ENCODE peak calls at places on chromosomes 7 and 10, in six cellular contexts. One of them, this sample, is unnamed.

GRCh38 chr10:52631146-52631545 is 141.4 kb downstream of the MBL2 start:
- DNase-seq in stimulated activated CD4-positive, alpha-beta T cell treated with anti-CD3 and anti-CD28 coated beads, TNF-alpha, amount 100 ng/mL, for 1 hour: no peak
- DNase-seq in 8988T: no peak
- DNase-seq in activated CD4-positive, alpha-beta T cell treated with anti-CD3 and anti-CD28 coated beads, Interleukin-2, amount 10 ng/mL, durations not matched to agents 7 days and 5 days: no peak
- DNase-seq in breast epithelium: no peak
- DNase-seq in NCI-H748 treated with DMSO at 0.1 percent for 48 hours: no peak
- DNase-seq in this sample: no peak

GRCh38 chr10:124512040-124512428 is 50.4 kb downstream of the LHPP start:
- DNase-seq in stimulated activated CD4-positive, alpha-beta T cell treated with anti-CD3 and anti-CD28 coated beads, TNF-alpha, amount 100 ng/mL, for 1 hour: no peak
- DNase-seq in 8988T: no peak
- DNase-seq in activated CD4-positive, alpha-beta T cell treated with anti-CD3 and anti-CD28 coated beads, Interleukin-2, amount 10 ng/mL, durations not matched to agents 7 days and 5 days: no peak
- DNase-seq in breast epithelium: no peak
- DNase-seq in NCI-H748 treated with DMSO at 0.1 percent for 48 hours: no peak
- DNase-seq in this sample: no peak

GRCh38 chr7:154287370-154287769 is 235.2 kb downstream of the DPP6 start:
- DNase-seq in stimulated activated CD4-positive, alpha-beta T cell treated with anti-CD3 and anti-CD28 coated beads, TNF-alpha, amount 100 ng/mL, for 1 hour: no peak
- DNase-seq in 8988T: no peak
- DNase-seq in activated CD4-positive, alpha-beta T cell treated with anti-CD3 and anti-CD28 coated beads, Interleukin-2, amount 10 ng/mL, durations not matched to agents 7 days and 5 days: no peak
- DNase-seq in breast epithelium: no peak
- DNase-seq in NCI-H748 treated with DMSO at 0.1 percent for 48 hours: no peak
- DNase-seq in this sample: no peak

GRCh38 chr10:3729397-3729796 is 55.6 kb downstream of the KLF6 start:
- DNase-seq in stimulated activated CD4-positive, alpha-beta T cell treated with anti-CD3 and anti-CD28 coated beads, TNF-alpha, amount 100 ng/mL, for 1 hour: no peak
- DNase-seq in 8988T: no peak
- DNase-seq in activated CD4-positive, alpha-beta T cell treated with anti-CD3 and anti-CD28 coated beads, Interleukin-2, amount 10 ng/mL, durations not matched to agents 7 days and 5 days: no peak
- DNase-seq in breast epithelium: no peak
- DNase-seq in NCI-H748 treated with DMSO at 0.1 percent for 48 hours: no peak
- DNase-seq in this sample: no peak

GRCh38 chr7:143305423-143306070 is 10.4 kb upstream of the CLCN1 start:
- DNase-seq in stimulated activated CD4-positive, alpha-beta T cell treated with anti-CD3 and anti-CD28 coated beads, TNF-alpha, amount 100 ng/mL, for 1 hour: peak; percentile 27
- DNase-seq in 8988T: peak; percentile 38
- DNase-seq in activated CD4-positive, alpha-beta T cell treated with anti-CD3 and anti-CD28 coated beads, Interleukin-2, amount 10 ng/mL, durations not matched to agents 7 days and 5 days: peak; percentile 71
- DNase-seq in breast epithelium: peak; percentile 63
- DNase-seq in NCI-H748 treated with DMSO at 0.1 percent for 48 hours: no peak
- DNase-seq in this sample: peak; percentile 78

GRCh38 chr7:102468416-102469350 is 3.9 kb downstream of the LRWD1 start:
- DNase-seq in stimulated activated CD4-positive, alpha-beta T cell treated with anti-CD3 and anti-CD28 coated beads, TNF-alpha, amount 100 ng/mL, for 1 hour: no peak
- DNase-seq in 8988T: no peak
- DNase-seq in activated CD4-positive, alpha-beta T cell treated with anti-CD3 and anti-CD28 coated beads, Interleukin-2, amount 10 ng/mL, durations not matched to agents 7 days and 5 days: no peak
- DNase-seq in breast epithelium: no peak
- DNase-seq in NCI-H748 treated with DMSO at 0.1 percent for 48 hours: no peak
- DNase-seq in this sample: no peak

GRCh38 chr7:143980746-143981510 is 19.2 kb upstream of the OR6B1 start:
- DNase-seq in stimulated activated CD4-positive, alpha-beta T cell treated with anti-CD3 and anti-CD28 coated beads, TNF-alpha, amount 100 ng/mL, for 1 hour: no peak
- DNase-seq in 8988T: no peak
- DNase-seq in activated CD4-positive, alpha-beta T cell treated with anti-CD3 and anti-CD28 coated beads, Interleukin-2, amount 10 ng/mL, durations not matched to agents 7 days and 5 days: no peak
- DNase-seq in breast epithelium: no peak
- DNase-seq in NCI-H748 treated with DMSO at 0.1 percent for 48 hours: no peak
- DNase-seq in this sample: no peak

GRCh38 chr10:133132711-133133291 is 27.2 kb upstream of the KNDC1 start:
- DNase-seq in stimulated activated CD4-positive, alpha-beta T cell treated with anti-CD3 and anti-CD28 coated beads, TNF-alpha, amount 100 ng/mL, for 1 hour: no peak
- DNase-seq in 8988T: no peak
- DNase-seq in activated CD4-positive, alpha-beta T cell treated with anti-CD3 and anti-CD28 coated beads, Interleukin-2, amount 10 ng/mL, durations not matched to agents 7 days and 5 days: no peak
- DNase-seq in breast epithelium: no peak
- DNase-seq in NCI-H748 treated with DMSO at 0.1 percent for 48 hours: no peak
- DNase-seq in this sample: no peak

GRCh38 chr10:13404791-13405190 is 56.7 kb upstream of the SEPHS1 start:
- DNase-seq in stimulated activated CD4-positive, alpha-beta T cell treated with anti-CD3 and anti-CD28 coated beads, TNF-alpha, amount 100 ng/mL, for 1 hour: no peak
- DNase-seq in 8988T: no peak
- DNase-seq in activated CD4-positive, alpha-beta T cell treated with anti-CD3 and anti-CD28 coated beads, Interleukin-2, amount 10 ng/mL, durations not matched to agents 7 days and 5 days: no peak
- DNase-seq in breast epithelium: no peak
- DNase-seq in NCI-H748 treated with DMSO at 0.1 percent for 48 hours: peak; percentile 5
- DNase-seq in this sample: no peak

GRCh38 chr10:117537904-117538524 is 4.5 kb upstream of the EMX2 start:
- DNase-seq in stimulated activated CD4-positive, alpha-beta T cell treated with anti-CD3 and anti-CD28 coated beads, TNF-alpha, amount 100 ng/mL, for 1 hour: no peak
- DNase-seq in 8988T: no peak
- DNase-seq in activated CD4-positive, alpha-beta T cell treated with anti-CD3 and anti-CD28 coated beads, Interleukin-2, amount 10 ng/mL, durations not matched to agents 7 days and 5 days: no peak
- DNase-seq in breast epithelium: no peak
- DNase-seq in NCI-H748 treated with DMSO at 0.1 percent for 48 hours: no peak
- DNase-seq in this sample: no peak

GRCh38 chr10:132811891-132812481 is 26.0 kb upstream of the NKX6-2 start:
- DNase-seq in stimulated activated CD4-positive, alpha-beta T cell treated with anti-CD3 and anti-CD28 coated beads, TNF-alpha, amount 100 ng/mL, for 1 hour: no peak
- DNase-seq in 8988T: no peak
- DNase-seq in activated CD4-positive, alpha-beta T cell treated with anti-CD3 and anti-CD28 coated beads, Interleukin-2, amount 10 ng/mL, durations not matched to agents 7 days and 5 days: no peak
- DNase-seq in breast epithelium: no peak
- DNase-seq in NCI-H748 treated with DMSO at 0.1 percent for 48 hours: no peak
- DNase-seq in this sample: no peak

GRCh38 chr7:55574062-55574717 is 1.9 kb upstream of the VOPP1 start:
- DNase-seq in stimulated activated CD4-positive, alpha-beta T cell treated with anti-CD3 and anti-CD28 coated beads, TNF-alpha, amount 100 ng/mL, for 1 hour: no peak
- DNase-seq in 8988T: no peak
- DNase-seq in activated CD4-positive, alpha-beta T cell treated with anti-CD3 and anti-CD28 coated beads, Interleukin-2, amount 10 ng/mL, durations not matched to agents 7 days and 5 days: peak; percentile 50
- DNase-seq in breast epithelium: no peak
- DNase-seq in NCI-H748 treated with DMSO at 0.1 percent for 48 hours: no peak
- DNase-seq in this sample: no peak

GRCh38 chr10:2994562-2994961 is 72.8 kb upstream of the PFKP start:
- DNase-seq in stimulated activated CD4-positive, alpha-beta T cell treated with anti-CD3 and anti-CD28 coated beads, TNF-alpha, amount 100 ng/mL, for 1 hour: no peak
- DNase-seq in 8988T: no peak
- DNase-seq in activated CD4-positive, alpha-beta T cell treated with anti-CD3 and anti-CD28 coated beads, Interleukin-2, amount 10 ng/mL, durations not matched to agents 7 days and 5 days: no peak
- DNase-seq in breast epithelium: no peak
- DNase-seq in NCI-H748 treated with DMSO at 0.1 percent for 48 hours: no peak
- DNase-seq in this sample: no peak

GRCh38 chr7:138602456-138602855 is 98.7 kb downstream of the SVOPL start:
- DNase-seq in stimulated activated CD4-positive, alpha-beta T cell treated with anti-CD3 and anti-CD28 coated beads, TNF-alpha, amount 100 ng/mL, for 1 hour: no peak
- DNase-seq in 8988T: no peak
- DNase-seq in activated CD4-positive, alpha-beta T cell treated with anti-CD3 and anti-CD28 coated beads, Interleukin-2, amount 10 ng/mL, durations not matched to agents 7 days and 5 days: no peak
- DNase-seq in breast epithelium: no peak
- DNase-seq in NCI-H748 treated with DMSO at 0.1 percent for 48 hours: no peak
- DNase-seq in this sample: no peak

GRCh38 chr10:58967551-58968418 is 208.7 kb upstream of the PHYHIPL start:
- DNase-seq in stimulated activated CD4-positive, alpha-beta T cell treated with anti-CD3 and anti-CD28 coated beads, TNF-alpha, amount 100 ng/mL, for 1 hour: no peak
- DNase-seq in 8988T: no peak
- DNase-seq in activated CD4-positive, alpha-beta T cell treated with anti-CD3 and anti-CD28 coated beads, Interleukin-2, amount 10 ng/mL, durations not matched to agents 7 days and 5 days: no peak
- DNase-seq in breast epithelium: peak; percentile 31
- DNase-seq in NCI-H748 treated with DMSO at 0.1 percent for 48 hours: no peak
- DNase-seq in this sample: no peak

GRCh38 chr10:69885379-69886156 is 83.9 kb downstream of the COL13A1 start:
- DNase-seq in stimulated activated CD4-positive, alpha-beta T cell treated with anti-CD3 and anti-CD28 coated beads, TNF-alpha, amount 100 ng/mL, for 1 hour: no peak
- DNase-seq in 8988T: peak; percentile 47
- DNase-seq in activated CD4-positive, alpha-beta T cell treated with anti-CD3 and anti-CD28 coated beads, Interleukin-2, amount 10 ng/mL, durations not matched to agents 7 days and 5 days: no peak
- DNase-seq in breast epithelium: no peak
- DNase-seq in NCI-H748 treated with DMSO at 0.1 percent for 48 hours: no peak
- DNase-seq in this sample: no peak

GRCh38 chr7:143511593-143512047 is 33.9 kb downstream of the TAS2R41 start:
- DNase-seq in stimulated activated CD4-positive, alpha-beta T cell treated with anti-CD3 and anti-CD28 coated beads, TNF-alpha, amount 100 ng/mL, for 1 hour: no peak
- DNase-seq in 8988T: no peak
- DNase-seq in activated CD4-positive, alpha-beta T cell treated with anti-CD3 and anti-CD28 coated beads, Interleukin-2, amount 10 ng/mL, durations not matched to agents 7 days and 5 days: no peak
- DNase-seq in breast epithelium: no peak
- DNase-seq in NCI-H748 treated with DMSO at 0.1 percent for 48 hours: no peak
- DNase-seq in this sample: no peak

GRCh38 chr7:137080516-137081203 is 212.2 kb downstream of the CHRM2 start:
- DNase-seq in stimulated activated CD4-positive, alpha-beta T cell treated with anti-CD3 and anti-CD28 coated beads, TNF-alpha, amount 100 ng/mL, for 1 hour: no peak
- DNase-seq in 8988T: no peak
- DNase-seq in activated CD4-positive, alpha-beta T cell treated with anti-CD3 and anti-CD28 coated beads, Interleukin-2, amount 10 ng/mL, durations not matched to agents 7 days and 5 days: no peak
- DNase-seq in breast epithelium: no peak
- DNase-seq in NCI-H748 treated with DMSO at 0.1 percent for 48 hours: no peak
- DNase-seq in this sample: no peak

GRCh38 chr7:28626629-28627262 is 214.4 kb downstream of the CREB5 start:
- DNase-seq in stimulated activated CD4-positive, alpha-beta T cell treated with anti-CD3 and anti-CD28 coated beads, TNF-alpha, amount 100 ng/mL, for 1 hour: no peak
- DNase-seq in 8988T: no peak
- DNase-seq in activated CD4-positive, alpha-beta T cell treated with anti-CD3 and anti-CD28 coated beads, Interleukin-2, amount 10 ng/mL, durations not matched to agents 7 days and 5 days: peak; percentile 16
- DNase-seq in breast epithelium: no peak
- DNase-seq in NCI-H748 treated with DMSO at 0.1 percent for 48 hours: peak; percentile 42
- DNase-seq in this sample: no peak

GRCh38 chr7:1853619-1854520 is 183.8 kb downstream of the ELFN1 start:
- DNase-seq in stimulated activated CD4-positive, alpha-beta T cell treated with anti-CD3 and anti-CD28 coated beads, TNF-alpha, amount 100 ng/mL, for 1 hour: no peak
- DNase-seq in 8988T: peak; percentile 3
- DNase-seq in activated CD4-positive, alpha-beta T cell treated with anti-CD3 and anti-CD28 coated beads, Interleukin-2, amount 10 ng/mL, durations not matched to agents 7 days and 5 days: no peak
- DNase-seq in breast epithelium: no peak
- DNase-seq in NCI-H748 treated with DMSO at 0.1 percent for 48 hours: no peak
- DNase-seq in this sample: no peak

GRCh38 chr10:4202936-4203335 is 417.9 kb upstream of the KLF6 start:
- DNase-seq in stimulated activated CD4-positive, alpha-beta T cell treated with anti-CD3 and anti-CD28 coated beads, TNF-alpha, amount 100 ng/mL, for 1 hour: no peak
- DNase-seq in 8988T: no peak
- DNase-seq in activated CD4-positive, alpha-beta T cell treated with anti-CD3 and anti-CD28 coated beads, Interleukin-2, amount 10 ng/mL, durations not matched to agents 7 days and 5 days: no peak
- DNase-seq in breast epithelium: no peak
- DNase-seq in NCI-H748 treated with DMSO at 0.1 percent for 48 hours: no peak
- DNase-seq in this sample: no peak

GRCh38 chr7:151769189-151769821 is 107.6 kb downstream of the PRKAG2 start:
- DNase-seq in stimulated activated CD4-positive, alpha-beta T cell treated with anti-CD3 and anti-CD28 coated beads, TNF-alpha, amount 100 ng/mL, for 1 hour: no peak
- DNase-seq in 8988T: no peak
- DNase-seq in activated CD4-positive, alpha-beta T cell treated with anti-CD3 and anti-CD28 coated beads, Interleukin-2, amount 10 ng/mL, durations not matched to agents 7 days and 5 days: peak; percentile 70
- DNase-seq in breast epithelium: no peak
- DNase-seq in NCI-H748 treated with DMSO at 0.1 percent for 48 hours: no peak
- DNase-seq in this sample: no peak

GRCh38 chr7:94177441-94177840 is 173.3 kb upstream of the BET1 start:
- DNase-seq in stimulated activated CD4-positive, alpha-beta T cell treated with anti-CD3 and anti-CD28 coated beads, TNF-alpha, amount 100 ng/mL, for 1 hour: no peak
- DNase-seq in 8988T: no peak
- DNase-seq in activated CD4-positive, alpha-beta T cell treated with anti-CD3 and anti-CD28 coated beads, Interleukin-2, amount 10 ng/mL, durations not matched to agents 7 days and 5 days: no peak
- DNase-seq in breast epithelium: no peak
- DNase-seq in NCI-H748 treated with DMSO at 0.1 percent for 48 hours: no peak
- DNase-seq in this sample: no peak

GRCh38 chr10:22086730-22087364 is 83.3 kb upstream of the DNAJC1 start:
- DNase-seq in stimulated activated CD4-positive, alpha-beta T cell treated with anti-CD3 and anti-CD28 coated beads, TNF-alpha, amount 100 ng/mL, for 1 hour: no peak
- DNase-seq in 8988T: no peak
- DNase-seq in activated CD4-positive, alpha-beta T cell treated with anti-CD3 and anti-CD28 coated beads, Interleukin-2, amount 10 ng/mL, durations not matched to agents 7 days and 5 days: no peak
- DNase-seq in breast epithelium: peak; percentile 68
- DNase-seq in NCI-H748 treated with DMSO at 0.1 percent for 48 hours: peak; percentile 17
- DNase-seq in this sample: peak; percentile 82

GRCh38 chr10:85642082-85642420 is 724.5 kb downstream of the GRID1 start:
- DNase-seq in stimulated activated CD4-positive, alpha-beta T cell treated with anti-CD3 and anti-CD28 coated beads, TNF-alpha, amount 100 ng/mL, for 1 hour: no peak
- DNase-seq in 8988T: no peak
- DNase-seq in activated CD4-positive, alpha-beta T cell treated with anti-CD3 and anti-CD28 coated beads, Interleukin-2, amount 10 ng/mL, durations not matched to agents 7 days and 5 days: no peak
- DNase-seq in breast epithelium: no peak
- DNase-seq in NCI-H748 treated with DMSO at 0.1 percent for 48 hours: no peak
- DNase-seq in this sample: no peak

GRCh38 chr7:30979027-30979426 is 15.3 kb downstream of the GHRHR start:
- DNase-seq in stimulated activated CD4-positive, alpha-beta T cell treated with anti-CD3 and anti-CD28 coated beads, TNF-alpha, amount 100 ng/mL, for 1 hour: no peak
- DNase-seq in 8988T: no peak
- DNase-seq in activated CD4-positive, alpha-beta T cell treated with anti-CD3 and anti-CD28 coated beads, Interleukin-2, amount 10 ng/mL, durations not matched to agents 7 days and 5 days: no peak
- DNase-seq in breast epithelium: no peak
- DNase-seq in NCI-H748 treated with DMSO at 0.1 percent for 48 hours: no peak
- DNase-seq in this sample: no peak